ENCODE peak calls at places on chromosomes 1 and 21, in nine cellular contexts. F, S, X, R, K, O, B, N and J are unnamed samples.

GRCh38 chr1:93471911-93472310 is 24.0 kb downstream of the FNBP1L start:
- DNase-seq in K (no peak), N (no peak), B (peak; percentile 93), R (peak; percentile 52), X (no peak), O (no peak), F (no peak), S (no peak), J (no peak)

GRCh38 chr1:198560093-198560638 is 19.7 kb upstream of the ATP6V1G3 start:
- DNase-seq in R (peak; percentile 15), K (no peak), X (no peak), B (peak; percentile 18), F (no peak), O (no peak), N (no peak), S (no peak), J (no peak)

GRCh38 chr1:169361281-169361680 is 6.3 kb downstream of the NME7 start:
- DNase-seq in X (no peak), S (no peak), B (peak; percentile 41), O (no peak), R (peak; percentile 3), F (no peak), K (no peak), N (no peak), J (no peak)

GRCh38 chr1:39988618-39989343 is 33.8 kb downstream of the MFSD2A start:
- DNase-seq in X (no peak), F (no peak), N (no peak), R (peak; percentile 5), O (no peak), B (peak; percentile 82), K (no peak), S (no peak), J (no peak)

GRCh38 chr1:34852677-34853217 is 6.8 kb downstream of the SMIM12 start:
- DNase-seq in N (peak; percentile 90), R (peak; percentile 94), F (peak; percentile 96), K (peak; percentile 95), S (peak; percentile 91), O (peak; percentile 93), X (peak; percentile 95), B (peak; percentile 97), J (peak; percentile 91)

GRCh38 chr1:173050865-173051264 is at the start of gene TNFSF18:
- DNase-seq in N (no peak), R (no peak), S (no peak), K (no peak), O (no peak), X (no peak), B (peak; percentile 73), F (no peak), J (no peak)

GRCh38 chr21:15682182-15682895 is 47.4 kb upstream of the USP25 start:
- DNase-seq in K (no peak), S (no peak), N (no peak), R (peak; percentile 74), F (no peak), B (peak; percentile 80), X (no peak), O (no peak), J (no peak)

GRCh38 chr1:214019499-214019898 is 31.7 kb downstream of the PROX1 start:
- DNase-seq in S (no peak), O (no peak), F (no peak), K (no peak), B (no peak), X (no peak), N (no peak), R (no peak), J (peak; percentile 77)

GRCh38 chr1:24189528-24189927 is 2.4 kb upstream of the IFNLR1 start:
- DNase-seq in F (no peak), K (no peak), B (no peak), O (peak; percentile 92), X (no peak), R (no peak), S (peak; percentile 92), N (no peak), J (no peak)

GRCh38 chr1:46458190-46458589 is 31.4 kb upstream of the DMBX1 start:
- DNase-seq in R (no peak), N (no peak), K (no peak), B (no peak), O (no peak), S (no peak), X (no peak), F (no peak), J (no peak)

GRCh38 chr21:37665230-37666024 is 250.8 kb downstream of the KCNJ6 start:
- DNase-seq in X (no peak), F (no peak), K (no peak), N (no peak), B (peak; percentile 44), S (no peak), O (no peak), R (peak; percentile 36), J (no peak)

GRCh38 chr1:184621262-184621661 is 133.4 kb downstream of the EDEM3 start:
- DNase-seq in N (no peak), X (no peak), O (no peak), K (no peak), F (no peak), B (no peak), R (peak; percentile 33), S (no peak), J (no peak)

GRCh38 chr1:26630634-26631033 is 65.2 kb upstream of the ARID1A start:
- DNase-seq in R (no peak), X (no peak), O (no peak), B (no peak), K (no peak), F (no peak), S (no peak), N (no peak), J (no peak)

GRCh38 chr1:169784102-169784501 is 10.6 kb downstream of the METTL18 start:
- DNase-seq in O (no peak), X (no peak), N (no peak), F (no peak), S (no peak), R (no peak), B (peak; percentile 35), K (no peak), J (no peak)

GRCh38 chr1:180577361-180577760 is 18.6 kb downstream of the OVAAL start:
- DNase-seq in R (no peak), K (no peak), F (no peak), S (no peak), O (no peak), X (no peak), N (no peak), B (no peak), J (no peak)

GRCh38 chr1:34987018-34987417 is 1.9 kb upstream of the TMEM35B start:
- DNase-seq in X (no peak), S (no peak), N (no peak), O (no peak), F (no peak), B (peak; percentile 70), K (no peak), R (peak; percentile 66), J (no peak)

GRCh38 chr1:2216767-2217058 is 11.4 kb upstream of the SKI start:
- DNase-seq in S (no peak), F (no peak), N (no peak), B (no peak), K (no peak), R (no peak), X (no peak), O (no peak), J (no peak)

GRCh38 chr1:32808580-32808979 is 8.6 kb downstream of the YARS1 start:
- DNase-seq in S (no peak), N (no peak), F (no peak), K (no peak), R (no peak), B (no peak), O (no peak), X (no peak), J (no peak)

GRCh38 chr1:92031281-92032110 is 1.7 kb downstream of the EPHX4 start:
- DNase-seq in R (peak; percentile 11), N (no peak), K (no peak), X (no peak), B (no peak), F (no peak), S (no peak), O (no peak), J (no peak)

GRCh38 chr1:92029241-92029922 is 403 bp upstream of the EPHX4 start:
- DNase-seq in F (peak; percentile 58), X (peak; percentile 5), S (no peak), N (no peak), K (no peak), R (no peak), O (no peak), B (no peak), J (peak; percentile 6)

DNA sequence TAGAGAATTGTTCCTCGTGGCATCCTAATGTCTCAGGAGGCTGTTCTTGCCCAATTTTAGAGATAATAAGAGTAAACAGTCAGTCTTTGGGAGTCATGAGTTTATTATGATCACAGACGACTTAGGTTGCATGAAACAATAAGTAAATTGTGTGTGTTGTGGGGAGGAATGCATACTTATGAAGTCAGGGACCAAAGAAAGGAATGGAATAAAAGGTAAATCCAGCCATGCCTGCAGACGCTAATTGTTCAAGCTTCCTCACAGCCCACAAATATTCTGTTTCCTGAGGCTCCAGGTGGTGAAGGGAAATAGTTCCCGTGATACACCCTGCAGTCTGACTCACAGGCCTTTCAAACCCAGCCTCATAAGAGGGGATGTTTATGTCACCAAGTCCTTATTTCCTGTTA is 919 bp downstream of the EPHX4 start:
- DNase-seq in K (peak; percentile 54), S (no peak), N (peak; percentile 55), F (peak; percentile 12), R (peak; percentile 5), B (peak; percentile 80), X (peak; percentile 9), O (no peak), J (no peak)
- H3K4me2 ChIP-seq in K (peak overlapping the region; percentile 100), S (no peak overlapping the region), N (peak overlapping the region; percentile 96), F (peak overlapping the region; percentile 91), R (no peak overlapping the region), B (peak overlapping the region; percentile 93), X (peak overlapping the region; percentile 99), O (peak overlapping the region; percentile 95), J (no peak overlapping the region)

GRCh38 chr1:205074513-205074912 is 9.7 kb downstream of the TMEM81 start:
- DNase-seq in R (no peak), S (no peak), X (no peak), O (no peak), K (no peak), N (no peak), F (no peak), B (no peak), J (no peak)
- TF ChIP-seq EZH2phosphoT487 in R (no peak), S (no peak), X (no peak), O (no peak), K (no peak), N (no peak), F (no peak), B (no peak), J (no peak)

DNA sequence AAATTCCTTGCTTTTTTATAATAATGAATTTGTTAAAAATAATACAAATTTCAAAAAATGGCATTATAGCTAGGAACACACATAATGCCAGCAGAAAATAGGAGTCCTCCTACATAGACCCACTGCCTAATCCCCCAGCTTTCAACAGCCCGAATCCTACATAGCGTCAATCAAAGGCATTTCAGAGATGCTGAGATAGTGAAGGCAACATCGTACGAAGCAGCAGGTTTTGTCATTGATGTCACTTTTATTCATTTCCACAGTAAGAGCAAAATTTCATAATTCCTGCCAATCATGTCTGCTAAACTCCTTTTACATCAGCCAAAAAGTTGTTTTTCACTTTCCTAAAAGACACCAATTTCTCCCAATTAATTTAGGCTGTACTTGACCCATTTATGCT is 94.1 kb downstream of the GREM2 start:
- DNase-seq in X (no peak), R (no peak), S (no peak), O (no peak), K (no peak), F (no peak), B (no peak), N (no peak), J (no peak)
- H3K4me2 ChIP-seq in X (no peak overlapping the region), R (no peak overlapping the region), S (no peak overlapping the region), O (no peak overlapping the region), K (no peak overlapping the region), F (no peak overlapping the region), B (no peak overlapping the region), N (no peak overlapping the region), J (no peak overlapping the region)

GRCh38 chr21:34545079-34545884 is 33.3 kb upstream of the KCNE1 start:
- DNase-seq in B (peak; percentile 65), K (peak; percentile 53), S (peak; percentile 74), F (peak; percentile 26), N (peak; percentile 40), R (peak; percentile 71), O (peak; percentile 81), X (peak; percentile 53), J (no peak)
- TF ChIP-seq EZH2phosphoT487 in B (no peak), K (no peak), S (no peak), F (no peak), N (no peak), R (no peak), O (no peak), X (no peak), J (no peak)